ENCODE peak calls at places on chromosomes 6 and 20, in five cellular contexts. V, Y, U, K and O are unnamed samples.

GRCh38 chr20:48278961-48279481 is 493.7 kb upstream of the SULF2 start:
- DNase-seq in K (peak; percentile 69), Y (no peak), V (no peak), U (no peak), O (no peak)

GRCh38 chr20:64156886-64157875 is 7.1 kb upstream of the MYT1 start:
- DNase-seq in U (no peak), K (no peak), V (no peak), Y (no peak), O (no peak)

GRCh38 chr20:49948809-49949507 is 12.8 kb downstream of the RNF114 start:
- DNase-seq in U (peak; percentile 97), K (no peak), Y (peak; percentile 97), V (no peak), O (no peak)

GRCh38 chr6:165899592-165899991 is 236.6 kb upstream of the PDE10A start:
- DNase-seq in K (no peak), V (no peak), U (no peak), Y (no peak), O (no peak)

GRCh38 chr20:40686434-40686882 is 2.6 kb downstream of the MAFB start:
- DNase-seq in U (no peak), V (no peak), K (no peak), Y (no peak), O (no peak)

GRCh38 chr6:165661416-165662001 is 1.5 kb downstream of the PDE10A start:
- DNase-seq in V (no peak), K (no peak), Y (peak; percentile 23), U (no peak), O (no peak)

GRCh38 chr20:13995086-13995665 is at the start of gene MACROD2:
- DNase-seq in V (no peak), U (peak; percentile 58), Y (peak; percentile 92), K (peak; percentile 91), O (peak; percentile 28)

GRCh38 chr20:63411898-63412631 is 50.9 kb upstream of the CHRNA4 start:
- DNase-seq in V (no peak), U (no peak), Y (no peak), K (no peak), O (no peak)

GRCh38 chr6:69578366-69578890 is 218.4 kb downstream of the LMBRD1 start:
- DNase-seq in V (no peak), Y (no peak), K (no peak), U (no peak), O (no peak)

GRCh38 chr20:16555754-16556153 is 17.5 kb downstream of the KIF16B start:
- DNase-seq in V (no peak), Y (no peak), K (no peak), U (no peak), O (no peak)

GRCh38 chr20:53628076-53628475 is 34.4 kb upstream of the ZNF217 start:
- DNase-seq in U (no peak), Y (no peak), K (no peak), V (no peak), O (no peak)

GRCh38 chr20:4820833-4821518 is 99.3 kb downstream of the PRND start:
- DNase-seq in U (peak; percentile 68), Y (peak; percentile 48), V (no peak), K (no peak), O (no peak)

GRCh38 chr20:41428285-41428684 is 61.7 kb upstream of the EMILIN3 start:
- DNase-seq in Y (peak; percentile 46), K (peak; percentile 53), U (peak; percentile 75), V (no peak), O (peak; percentile 63)

DNA sequence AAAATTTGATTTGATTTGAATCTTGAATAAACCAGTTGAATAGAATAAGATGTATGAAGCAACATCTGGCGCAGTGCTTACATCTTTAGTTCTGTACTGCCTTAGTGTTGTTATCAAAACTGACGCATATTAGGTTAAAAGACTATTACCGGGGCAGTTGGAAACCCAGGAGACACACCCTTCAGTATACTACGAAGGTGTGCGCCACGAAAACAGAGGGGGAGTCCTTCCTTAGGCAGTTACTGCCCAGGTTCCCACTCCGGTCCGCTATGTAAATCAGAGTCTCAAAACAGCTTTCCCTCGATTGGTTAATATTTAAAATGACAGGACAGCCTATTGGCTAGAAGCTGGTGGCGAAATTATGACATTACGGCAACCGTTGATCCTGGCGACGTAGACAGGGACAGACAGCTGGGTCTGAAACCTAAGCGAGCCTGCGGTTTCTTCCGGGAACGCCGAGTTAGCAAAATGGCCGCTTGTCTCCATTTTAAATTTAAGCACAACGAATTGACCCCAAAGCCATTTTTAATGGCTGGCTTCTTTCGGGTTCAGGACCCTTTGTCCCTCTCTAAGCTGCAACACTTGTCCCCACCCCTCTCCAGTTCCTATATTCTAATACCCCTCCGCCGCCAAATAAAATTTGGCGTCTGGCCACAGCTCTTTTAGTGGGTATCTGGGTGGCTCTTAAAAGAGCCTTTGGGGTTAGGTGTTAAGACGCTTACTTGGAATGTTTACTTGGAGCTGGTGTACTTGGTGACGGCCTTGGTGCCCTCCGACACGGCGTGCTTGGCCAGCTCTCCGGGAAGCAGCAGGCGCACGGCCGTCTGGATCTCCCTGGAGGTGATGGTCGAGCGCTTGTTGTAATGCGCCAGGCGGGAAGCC is 35.8 kb downstream of the HFE start:
- DNase-seq in V (peak; percentile 95), U (peak; percentile 98), K (peak; percentile 98), Y (peak; percentile 99), O (peak; percentile 98)
- TF ChIP-seq CTCF in V (no peak), U (no peak), K (no peak), Y (no peak), O (no peak)

GRCh38 chr6:114304304-114304887 is 38.4 kb downstream of the HS3ST5 start:
- DNase-seq in U (peak; percentile 1), K (peak; percentile 43), Y (peak; percentile 36), V (no peak), O (no peak)
- TF ChIP-seq CTCF in U (peak; percentile 49), K (peak; percentile 84), Y (peak; percentile 44), V (peak; percentile 55), O (peak; percentile 47)

GRCh38 chr6:56757585-56757984 is 114.9 kb upstream of the DST start:
- DNase-seq in K (no peak), V (no peak), U (no peak), Y (peak; percentile 62), O (no peak)
- TF ChIP-seq CTCF in K (peak; percentile 42), V (no peak), U (peak; percentile 21), Y (peak; percentile 45), O (no peak)

GRCh38 chr20:54879393-54879792 is 404.0 kb downstream of the DOK5 start:
- DNase-seq in V (no peak), U (no peak), K (no peak), Y (no peak), O (no peak)
- TF ChIP-seq CTCF in V (no peak), U (no peak), K (no peak), Y (no peak), O (no peak)

DNA sequence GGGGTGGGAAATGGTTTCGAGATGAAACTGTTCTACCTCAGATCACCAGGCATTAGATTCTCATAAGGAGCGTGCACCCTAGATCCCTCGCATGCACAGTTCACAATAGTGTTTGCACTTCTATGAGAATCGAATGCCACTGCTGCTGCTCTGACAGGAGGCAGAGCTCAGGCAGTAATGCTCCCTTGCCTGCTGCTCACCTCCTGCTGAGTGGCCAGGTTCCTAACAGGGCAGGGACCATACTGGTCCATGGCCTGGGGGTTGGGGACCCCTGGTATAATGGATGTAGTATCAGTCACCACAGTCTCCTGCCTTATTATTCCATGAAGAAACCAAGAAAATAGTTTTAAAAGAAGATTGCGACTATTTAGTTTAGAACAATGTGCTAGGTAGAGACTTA is 127.5 kb downstream of the BCKDHB start:
- DNase-seq in Y (no peak), V (no peak), U (no peak), K (no peak), O (no peak)
- TF ChIP-seq CTCF in Y (no peak), V (no peak), U (no peak), K (no peak), O (no peak)

DNA sequence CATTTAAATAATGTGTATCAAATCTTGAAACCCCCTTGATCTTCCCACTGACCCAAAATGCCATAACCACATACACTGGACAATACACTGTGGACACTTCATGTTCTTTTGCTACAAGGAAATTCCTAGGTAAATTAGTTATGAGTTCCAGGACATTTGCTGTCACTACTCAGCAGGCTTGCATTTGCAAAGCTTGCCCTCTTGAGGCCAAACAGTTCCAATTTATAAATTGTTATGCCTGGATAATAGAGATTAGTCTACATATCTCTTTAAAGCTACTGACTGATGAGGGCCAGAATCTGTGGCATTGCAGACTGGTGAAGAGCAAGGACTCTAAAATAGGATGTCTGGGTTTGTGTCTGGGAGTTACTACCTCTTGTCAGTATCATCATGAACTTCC is 17.4 kb upstream of the RAB32 start:
- DNase-seq in Y (peak; percentile 14), U (no peak), K (no peak), V (no peak), O (no peak)
- TF ChIP-seq CTCF in Y (peak; percentile 32), U (peak; percentile 18), K (peak; percentile 54), V (no peak), O (no peak)

GRCh38 chr6:105136433-105137350 is 43.1 kb downstream of the POPDC3 start:
- DNase-seq in V (no peak), U (peak; percentile 42), K (no peak), Y (peak; percentile 65), O (peak; percentile 13)
- TF ChIP-seq CTCF in V (no peak), U (no peak), K (no peak), Y (no peak), O (no peak)

GRCh38 chr6:141977782-141978181 is 154.9 kb upstream of the GJE1 start:
- DNase-seq in Y (no peak), V (no peak), K (no peak), U (no peak), O (no peak)

GRCh38 chr6:141981190-141981589 is 151.5 kb upstream of the GJE1 start:
- DNase-seq in U (no peak), Y (no peak), K (no peak), V (no peak), O (no peak)

DNA sequence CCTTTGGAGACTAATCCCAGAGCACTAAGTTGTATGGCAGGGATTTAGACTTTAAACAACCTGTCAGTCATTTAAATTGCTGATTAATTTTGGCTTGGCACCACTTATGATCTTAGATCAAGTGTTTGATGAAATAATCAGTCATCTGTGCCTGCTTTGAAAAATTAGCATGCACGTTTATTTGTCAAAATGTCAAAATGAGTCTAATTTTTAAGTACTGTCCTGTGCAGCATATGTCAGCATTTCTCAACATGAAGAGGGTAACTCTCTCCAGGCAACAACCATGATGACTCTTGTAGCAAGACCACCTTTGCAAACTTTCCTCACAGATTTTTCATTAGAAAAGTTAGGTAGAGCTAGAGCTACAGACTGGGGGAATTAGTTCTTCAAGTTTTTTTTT is 155.7 kb upstream of the GJE1 start:
- DNase-seq in Y (no peak), U (no peak), V (no peak), K (no peak), O (no peak)
- TF ChIP-seq CTCF in Y (no peak), U (no peak), V (no peak), K (no peak), O (no peak)

GRCh38 chr6:161837449-161837735 is 563.5 kb upstream of the AGPAT4 start:
- DNase-seq in Y (no peak), K (no peak), V (no peak), U (no peak), O (no peak)
- TF ChIP-seq CTCF in Y (no peak), K (no peak), V (no peak), U (no peak), O (no peak)